ENCODE peak calls at places on chromosome 20, in six cellular contexts. F is CD8-positive, alpha-beta T cell; A is heart left ventricle; B is prostate gland; V is hepatocyte; P is fibroblast of villous mesenchyme. X is an unnamed sample.

GRCh38 chr20:21105429-21106170 is 558 bp downstream of the LINC00237 start:
- DNase-seq in F (no peak), V (no peak), P (no peak), B (no peak), A (no peak), X (no peak)

GRCh38 chr20:6525447-6526303 is 241.8 kb upstream of the BMP2 start:
- DNase-seq in P (peak; percentile 21), A (no peak), V (no peak), B (no peak), F (no peak), X (no peak)

GRCh38 chr20:46333136-46333991 is 25.1 kb upstream of the CDH22 start:
- DNase-seq in A (no peak), F (no peak), P (no peak), V (no peak), B (peak; percentile 54), X (no peak)

GRCh38 chr20:38680492-38681118 is 43.7 kb upstream of the SLC32A1 start:
- DNase-seq in P (peak; percentile 41), A (no peak), F (no peak), V (peak; percentile 80), B (no peak), X (peak; percentile 6)

GRCh38 chr20:5806457-5807263 is 56.5 kb downstream of the SHLD1 start:
- DNase-seq in B (no peak), F (no peak), P (no peak), A (no peak), V (no peak), X (no peak)

GRCh38 chr20:53448426-53448825 is 145.2 kb downstream of the ZNF217 start:
- DNase-seq in V (no peak), P (no peak), A (no peak), B (no peak), F (no peak), X (no peak)

GRCh38 chr20:46894971-46895905 is 595 bp downstream of the EYA2 start:
- DNase-seq in P (peak; percentile 16), B (peak; percentile 71), F (no peak), A (no peak), V (peak; percentile 17), X (no peak)

GRCh38 chr20:21339499-21339898 is 36.4 kb downstream of the XRN2 start:
- DNase-seq in A (no peak), F (no peak), V (peak; percentile 9), P (no peak), B (no peak), X (no peak)

GRCh38 chr20:52209154-52209571 is 17.6 kb upstream of the ZFP64 start:
- DNase-seq in P (no peak), B (no peak), F (no peak), V (no peak), A (no peak), X (no peak)

GRCh38 chr20:35311409-35311808 is 19.2 kb upstream of the FAM83C start:
- DNase-seq in B (no peak), A (no peak), F (no peak), V (no peak), P (no peak), X (no peak)

DNA sequence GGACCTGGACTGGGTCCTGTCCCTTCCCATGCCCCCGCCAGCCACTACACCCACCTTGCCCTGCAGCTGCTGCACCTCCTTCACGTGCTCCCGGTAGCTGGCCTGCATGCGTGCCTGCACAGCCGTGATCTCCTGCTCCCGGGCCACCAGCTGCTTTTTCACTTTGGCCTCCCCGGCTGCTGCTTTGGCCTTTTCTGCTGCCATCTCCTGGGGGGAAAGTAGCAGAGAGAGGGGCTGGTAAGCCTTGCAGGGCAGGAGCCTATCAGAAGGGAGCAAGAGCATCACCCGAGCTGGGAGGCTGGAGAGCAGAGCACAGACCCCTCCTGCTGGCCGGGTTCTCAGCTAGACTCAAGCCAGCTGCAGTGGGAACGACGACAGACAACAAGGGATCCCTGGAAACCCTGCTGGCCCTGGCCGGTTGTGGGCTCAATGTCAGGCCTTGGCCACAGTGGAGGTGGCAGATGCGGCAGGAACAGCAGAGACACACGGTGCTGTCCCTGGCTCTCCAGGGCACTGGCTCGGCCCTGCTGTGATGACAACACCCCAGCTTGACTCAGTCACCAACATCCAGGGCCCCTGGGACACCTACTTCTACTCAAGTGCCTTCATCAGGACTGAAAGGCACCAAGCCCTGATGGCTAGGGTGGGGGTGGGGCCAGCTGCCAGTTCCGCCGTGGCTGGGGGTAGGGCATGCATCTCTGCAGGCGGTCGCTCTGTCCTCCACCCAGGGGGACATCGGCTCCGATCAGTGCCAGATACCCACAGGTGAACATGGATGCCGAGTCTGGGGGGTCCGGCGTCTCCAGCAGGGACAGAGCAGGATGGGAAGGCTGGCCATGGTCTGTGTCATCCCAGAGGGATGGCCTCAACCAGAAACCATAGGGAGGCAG is 45.3 kb downstream of the RRBP1 start:
- DNase-seq in P (no peak), V (no peak), B (no peak), A (no peak), F (no peak), X (no peak)
- TF ChIP-seq CTCF in P (peak; percentile 7), V (no peak), B (no peak), A (no peak), F (no peak), X (no peak)

DNA sequence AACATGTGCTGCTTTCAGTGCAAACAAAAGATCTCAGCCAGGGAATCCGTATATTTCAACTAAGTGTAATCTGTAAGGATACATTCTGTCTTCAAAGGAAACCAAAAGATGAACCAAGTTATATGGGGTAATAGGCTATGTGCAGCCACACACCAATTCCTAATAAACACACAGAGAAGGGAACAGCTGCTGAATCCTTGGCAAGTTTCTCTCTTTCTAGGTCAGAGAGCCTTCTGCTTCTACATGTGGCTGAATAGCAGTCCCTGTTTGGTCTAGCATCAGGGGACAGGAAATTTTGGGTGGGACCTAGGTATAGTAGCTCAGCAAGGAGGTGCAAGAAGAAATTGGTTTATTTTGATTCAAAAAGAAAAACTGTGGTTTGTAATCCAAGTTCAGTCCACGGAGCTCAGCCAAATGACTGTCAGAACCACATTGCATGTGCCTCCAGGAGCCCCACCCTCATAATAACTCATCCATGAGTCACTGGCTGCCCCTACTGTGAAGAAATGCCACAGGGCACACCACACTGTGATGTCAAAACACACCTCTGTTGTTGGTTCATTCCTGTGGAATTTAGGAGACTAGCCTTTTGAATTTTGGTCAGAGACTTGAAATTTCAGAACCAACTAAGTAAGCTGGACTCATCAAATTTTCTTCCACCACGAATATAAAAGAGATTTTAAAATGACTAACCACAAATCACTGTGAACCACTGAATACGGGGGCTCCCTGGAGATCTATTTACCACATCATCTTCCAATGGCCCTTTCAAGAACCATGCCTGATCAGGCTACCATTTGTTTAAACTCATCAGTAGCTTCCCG is 21.1 kb downstream of the SPTLC3 start:
- DNase-seq in V (peak; percentile 72), A (no peak), B (peak; percentile 31), P (peak; percentile 71), F (no peak), X (no peak)
- H3K4me3 ChIP-seq in V (no peak overlapping the region), A (no peak overlapping the region), B (no peak overlapping the region), P (no peak overlapping the region), F (no peak overlapping the region), X (no peak overlapping the region)

GRCh38 chr20:12564982-12565381 is 443.8 kb upstream of the SPTLC3 start:
- DNase-seq in A (no peak), P (no peak), B (no peak), V (no peak), F (no peak), X (no peak)
- TF ChIP-seq CTCF in A (no peak), P (no peak), B (no peak), V (no peak), F (no peak), X (no peak)

DNA sequence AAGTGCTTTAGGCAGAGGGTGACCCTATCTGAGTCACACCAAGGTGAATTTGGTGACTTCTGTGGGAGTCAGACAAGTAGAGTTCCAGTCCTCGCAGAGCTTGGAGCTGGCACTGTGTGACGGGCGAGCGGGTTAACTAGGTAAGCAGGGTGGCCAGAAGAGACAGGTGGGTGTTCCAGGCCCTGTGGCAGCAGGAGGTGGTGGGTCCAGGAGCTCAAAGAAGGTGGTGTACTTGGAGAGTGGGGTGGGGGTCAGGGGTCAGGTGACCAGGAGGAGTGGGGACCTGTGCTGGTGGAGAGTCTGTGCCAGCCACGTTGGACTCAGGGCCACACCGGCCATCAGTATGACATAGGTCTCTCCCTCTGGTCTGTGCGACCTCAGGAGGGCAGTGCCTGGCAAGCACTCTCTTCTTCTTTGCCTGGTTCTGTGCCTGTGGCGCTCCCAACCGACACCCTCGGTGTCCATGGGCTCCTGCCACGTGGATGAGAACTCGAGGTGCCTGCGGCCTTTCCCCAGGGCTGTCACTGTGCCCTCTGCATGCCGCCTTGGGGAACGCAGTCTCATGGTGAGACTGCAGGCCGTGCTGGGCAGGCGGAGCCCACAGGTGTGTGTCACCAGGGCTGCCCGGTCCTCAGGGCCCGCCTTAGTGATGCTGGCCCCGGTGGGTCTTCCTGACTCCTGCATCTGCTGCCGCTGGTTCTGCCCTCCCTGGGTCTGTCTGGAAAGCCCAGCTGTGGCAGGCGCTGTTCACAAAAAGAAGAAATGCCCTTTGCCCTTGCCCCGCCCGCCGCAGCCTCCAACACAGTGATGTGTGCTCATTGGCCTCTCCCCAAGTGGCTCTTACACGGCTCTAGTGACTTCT is 1.6 kb downstream of the MRGBP start:
- DNase-seq in V (peak; percentile 37), P (no peak), B (no peak), A (no peak), F (no peak), X (no peak)
- H3K4me3 ChIP-seq in V (no peak overlapping the region), P (peak overlapping the region; percentile 66), B (no peak overlapping the region), A (no peak overlapping the region), F (no peak overlapping the region), X (no peak overlapping the region)

GRCh38 chr20:43191143-43191542 is 1.4 kb upstream of the PTPRT start:
- DNase-seq in B (no peak), A (no peak), V (no peak), P (no peak), F (no peak), X (no peak)

GRCh38 chr20:43194187-43194586 is 4.5 kb upstream of the PTPRT start:
- DNase-seq in F (no peak), V (no peak), A (no peak), B (no peak), P (no peak), X (no peak)

GRCh38 chr20:43190332-43190953 is 737 bp upstream of the PTPRT start:
- DNase-seq in V (no peak), A (no peak), P (no peak), F (no peak), B (no peak), X (no peak)

GRCh38 chr20:43193443-43193842 is 3.7 kb upstream of the PTPRT start:
- DNase-seq in P (no peak), B (no peak), V (no peak), A (no peak), F (no peak), X (no peak)

GRCh38 chr20:43191946-43192847 is 2.5 kb upstream of the PTPRT start:
- DNase-seq in B (no peak), V (peak; percentile 38), F (no peak), P (no peak), A (no peak), X (no peak)
- TF ChIP-seq CTCF in B (peak; percentile 11), V (peak; percentile 47), F (no peak), P (peak; percentile 28), A (peak; percentile 39), X (peak; percentile 90)

GRCh38 chr20:58700121-58700780 is 7.7 kb downstream of the NPEPL1 start:
- DNase-seq in F (no peak), P (no peak), V (peak; percentile 33), B (no peak), A (no peak), X (no peak)
- H3K4me3 ChIP-seq in F (no peak overlapping the region), P (no peak overlapping the region), V (no peak overlapping the region), B (no peak overlapping the region), A (no peak overlapping the region), X (no peak overlapping the region)

GRCh38 chr20:50788045-50788867 is 6.6 kb upstream of the BCAS4 start:
- DNase-seq in P (peak; percentile 87), V (peak; percentile 73), F (no peak), B (peak; percentile 28), A (no peak), X (no peak)
- TF ChIP-seq CTCF in P (peak; percentile 71), V (peak; percentile 76), F (no peak), B (no peak), A (peak; percentile 26), X (peak; percentile 60)

X was measured in LNCaP clone FGC.